ENCODE peak calls at places on chromosome 12, in six cellular contexts. One of them, this sample, is unnamed.
A peak's percentile ranks its signal among the peaks of the same experiment; 100 is the strongest.

GRCh38 chr12:5556033-5556614 is 124.2 kb downstream of the NTF3 start:
- DNase-seq in tibial nerve: no peak
- DNase-seq in NCI-H1694 treated with DMSO at 0.1 percent for 48 hours: no peak
- DNase-seq in left cardiac atrium: no peak
- DNase-seq in SK-N-DZ: no peak
- DNase-seq in A172: no peak
- DNase-seq in this sample: peak; percentile 61

GRCh38 chr12:101694297-101694848 is 3.1 kb upstream of the CHPT1 start:
- DNase-seq in tibial nerve: no peak
- DNase-seq in NCI-H1694 treated with DMSO at 0.1 percent for 48 hours: no peak
- DNase-seq in left cardiac atrium: no peak
- DNase-seq in SK-N-DZ: no peak
- DNase-seq in A172: no peak
- DNase-seq in this sample: no peak

GRCh38 chr12:124525927-124526692 is 41.3 kb downstream of the NCOR2 start:
- DNase-seq in tibial nerve: no peak
- DNase-seq in NCI-H1694 treated with DMSO at 0.1 percent for 48 hours: no peak
- DNase-seq in left cardiac atrium: no peak
- DNase-seq in SK-N-DZ: no peak
- DNase-seq in A172: no peak
- DNase-seq in this sample: no peak

GRCh38 chr12:10031771-10032175 is 1.3 kb downstream of the CLEC9A start:
- DNase-seq in tibial nerve: no peak
- DNase-seq in NCI-H1694 treated with DMSO at 0.1 percent for 48 hours: no peak
- DNase-seq in left cardiac atrium: no peak
- DNase-seq in SK-N-DZ: no peak
- DNase-seq in A172: peak; percentile 85
- DNase-seq in this sample: no peak

GRCh38 chr12:50862316-50862715 is 19.6 kb downstream of the TMPRSS12 start:
- DNase-seq in tibial nerve: no peak
- DNase-seq in NCI-H1694 treated with DMSO at 0.1 percent for 48 hours: no peak
- DNase-seq in left cardiac atrium: no peak
- DNase-seq in SK-N-DZ: no peak
- DNase-seq in A172: peak; percentile 77
- DNase-seq in this sample: no peak

GRCh38 chr12:119036878-119037493 is 55.6 kb downstream of the SRRM4 start:
- DNase-seq in tibial nerve: no peak
- DNase-seq in NCI-H1694 treated with DMSO at 0.1 percent for 48 hours: peak; percentile 49
- DNase-seq in left cardiac atrium: no peak
- DNase-seq in SK-N-DZ: peak; percentile 53
- DNase-seq in A172: no peak
- DNase-seq in this sample: peak; percentile 60

GRCh38 chr12:27865421-27865820 is 85.4 kb upstream of the MANSC4 start:
- DNase-seq in tibial nerve: no peak
- DNase-seq in NCI-H1694 treated with DMSO at 0.1 percent for 48 hours: no peak
- DNase-seq in left cardiac atrium: no peak
- DNase-seq in SK-N-DZ: no peak
- DNase-seq in A172: no peak
- DNase-seq in this sample: no peak

GRCh38 chr12:117068492-117068891 is 30.7 kb downstream of the TESC start:
- DNase-seq in tibial nerve: no peak
- DNase-seq in NCI-H1694 treated with DMSO at 0.1 percent for 48 hours: no peak
- DNase-seq in left cardiac atrium: peak; percentile 7
- DNase-seq in SK-N-DZ: no peak
- DNase-seq in A172: no peak
- DNase-seq in this sample: no peak

GRCh38 chr12:45713108-45713507 is 16.4 kb upstream of the ARID2 start:
- DNase-seq in tibial nerve: no peak
- DNase-seq in NCI-H1694 treated with DMSO at 0.1 percent for 48 hours: no peak
- DNase-seq in left cardiac atrium: no peak
- DNase-seq in SK-N-DZ: no peak
- DNase-seq in A172: no peak
- DNase-seq in this sample: no peak

GRCh38 chr12:14946856-14947255 is 8.5 kb upstream of the ERP27 start:
- DNase-seq in tibial nerve: no peak
- DNase-seq in NCI-H1694 treated with DMSO at 0.1 percent for 48 hours: no peak
- DNase-seq in left cardiac atrium: no peak
- DNase-seq in SK-N-DZ: no peak
- DNase-seq in A172: no peak
- DNase-seq in this sample: no peak

GRCh38 chr12:122835693-122836026 is 403 bp downstream of the HIP1R start:
- DNase-seq in tibial nerve: no peak
- DNase-seq in NCI-H1694 treated with DMSO at 0.1 percent for 48 hours: no peak
- DNase-seq in left cardiac atrium: no peak
- DNase-seq in SK-N-DZ: no peak
- DNase-seq in A172: no peak
- DNase-seq in this sample: no peak

GRCh38 chr12:82099216-82099615 is 259.0 kb downstream of the CCDC59 start:
- DNase-seq in tibial nerve: no peak
- DNase-seq in NCI-H1694 treated with DMSO at 0.1 percent for 48 hours: no peak
- DNase-seq in left cardiac atrium: no peak
- DNase-seq in SK-N-DZ: no peak
- DNase-seq in A172: peak; percentile 75
- DNase-seq in this sample: no peak

GRCh38 chr12:30026621-30027234 is 243.0 kb upstream of the TMTC1 start:
- DNase-seq in tibial nerve: no peak
- DNase-seq in NCI-H1694 treated with DMSO at 0.1 percent for 48 hours: no peak
- DNase-seq in left cardiac atrium: no peak
- DNase-seq in SK-N-DZ: no peak
- DNase-seq in A172: peak; percentile 94
- DNase-seq in this sample: no peak

GRCh38 chr12:102528111-102528510 is 47.7 kb upstream of the IGF1 start:
- DNase-seq in tibial nerve: no peak
- DNase-seq in NCI-H1694 treated with DMSO at 0.1 percent for 48 hours: no peak
- DNase-seq in left cardiac atrium: no peak
- DNase-seq in SK-N-DZ: no peak
- DNase-seq in A172: no peak
- DNase-seq in this sample: no peak

GRCh38 chr12:124188561-124189405 is 106.1 kb upstream of the RFLNA start:
- DNase-seq in tibial nerve: no peak
- DNase-seq in NCI-H1694 treated with DMSO at 0.1 percent for 48 hours: peak; percentile 83
- DNase-seq in left cardiac atrium: no peak
- DNase-seq in SK-N-DZ: no peak
- DNase-seq in A172: peak; percentile 57
- DNase-seq in this sample: no peak

GRCh38 chr12:32666510-32666909 is 12.6 kb upstream of the DNM1L start:
- DNase-seq in tibial nerve: no peak
- DNase-seq in NCI-H1694 treated with DMSO at 0.1 percent for 48 hours: no peak
- DNase-seq in left cardiac atrium: no peak
- DNase-seq in SK-N-DZ: no peak
- DNase-seq in A172: peak; percentile 67
- DNase-seq in this sample: no peak

GRCh38 chr12:95641299-95641947 is 90.1 kb upstream of the USP44 start:
- DNase-seq in tibial nerve: no peak
- DNase-seq in NCI-H1694 treated with DMSO at 0.1 percent for 48 hours: no peak
- DNase-seq in left cardiac atrium: no peak
- DNase-seq in SK-N-DZ: no peak
- DNase-seq in A172: no peak
- DNase-seq in this sample: peak; percentile 18

GRCh38 chr12:100498141-100498540 is 24.5 kb downstream of the NR1H4 start:
- DNase-seq in tibial nerve: no peak
- DNase-seq in NCI-H1694 treated with DMSO at 0.1 percent for 48 hours: no peak
- DNase-seq in left cardiac atrium: no peak
- DNase-seq in SK-N-DZ: no peak
- DNase-seq in A172: no peak
- DNase-seq in this sample: no peak

GRCh38 chr12:108798551-108799221 is 58.7 kb downstream of the SSH1 start:
- DNase-seq in tibial nerve: no peak
- DNase-seq in NCI-H1694 treated with DMSO at 0.1 percent for 48 hours: no peak
- DNase-seq in left cardiac atrium: no peak
- DNase-seq in SK-N-DZ: no peak
- DNase-seq in A172: no peak
- DNase-seq in this sample: no peak

GRCh38 chr12:12172106-12172511 is 94.7 kb downstream of the LRP6 start:
- DNase-seq in tibial nerve: no peak
- DNase-seq in NCI-H1694 treated with DMSO at 0.1 percent for 48 hours: no peak
- DNase-seq in left cardiac atrium: no peak
- DNase-seq in SK-N-DZ: no peak
- DNase-seq in A172: no peak
- DNase-seq in this sample: no peak

GRCh38 chr12:25771062-25771461 is 187.4 kb upstream of the RASSF8 start:
- DNase-seq in tibial nerve: no peak
- DNase-seq in NCI-H1694 treated with DMSO at 0.1 percent for 48 hours: no peak
- DNase-seq in left cardiac atrium: no peak
- DNase-seq in SK-N-DZ: no peak
- DNase-seq in A172: no peak
- DNase-seq in this sample: no peak

GRCh38 chr12:18824287-18824686 is 86.4 kb downstream of the CAPZA3 start:
- DNase-seq in tibial nerve: no peak
- DNase-seq in NCI-H1694 treated with DMSO at 0.1 percent for 48 hours: no peak
- DNase-seq in left cardiac atrium: no peak
- DNase-seq in SK-N-DZ: no peak
- DNase-seq in A172: no peak
- DNase-seq in this sample: no peak

GRCh38 chr12:120453977-120454376 is 7.7 kb downstream of the GATC start:
- DNase-seq in tibial nerve: no peak
- DNase-seq in NCI-H1694 treated with DMSO at 0.1 percent for 48 hours: peak; percentile 46
- DNase-seq in left cardiac atrium: no peak
- DNase-seq in SK-N-DZ: peak; percentile 41
- DNase-seq in A172: no peak
- DNase-seq in this sample: no peak

GRCh38 chr12:66241061-66242043 is 52.3 kb downstream of the IRAK3 start:
- DNase-seq in tibial nerve: no peak
- DNase-seq in NCI-H1694 treated with DMSO at 0.1 percent for 48 hours: no peak
- DNase-seq in left cardiac atrium: no peak
- DNase-seq in SK-N-DZ: no peak
- DNase-seq in A172: peak; percentile 18
- DNase-seq in this sample: no peak

GRCh38 chr12:20601668-20602280 is 93.4 kb upstream of the SLCO1C1 start:
- DNase-seq in tibial nerve: no peak
- DNase-seq in NCI-H1694 treated with DMSO at 0.1 percent for 48 hours: peak; percentile 27
- DNase-seq in left cardiac atrium: no peak
- DNase-seq in SK-N-DZ: peak; percentile 48
- DNase-seq in A172: peak; percentile 18
- DNase-seq in this sample: no peak

GRCh38 chr12:65494537-65494936 is 216.1 kb downstream of the MSRB3 start:
- DNase-seq in tibial nerve: no peak
- DNase-seq in NCI-H1694 treated with DMSO at 0.1 percent for 48 hours: no peak
- DNase-seq in left cardiac atrium: no peak
- DNase-seq in SK-N-DZ: no peak
- DNase-seq in A172: peak; percentile 20
- DNase-seq in this sample: no peak

GRCh38 chr12:69630191-69630590 is 19.5 kb upstream of the LRRC10 start:
- DNase-seq in tibial nerve: no peak
- DNase-seq in NCI-H1694 treated with DMSO at 0.1 percent for 48 hours: no peak
- DNase-seq in left cardiac atrium: no peak
- DNase-seq in SK-N-DZ: no peak
- DNase-seq in A172: no peak
- DNase-seq in this sample: no peak

GRCh38 chr12:111503116-111503515 is 96.0 kb downstream of the ATXN2 start:
- DNase-seq in tibial nerve: no peak
- DNase-seq in NCI-H1694 treated with DMSO at 0.1 percent for 48 hours: peak; percentile 44
- DNase-seq in left cardiac atrium: no peak
- DNase-seq in SK-N-DZ: no peak
- DNase-seq in A172: no peak
- DNase-seq in this sample: no peak

GRCh38 chr12:117140397-117141096 is 41.3 kb upstream of the TESC start:
- DNase-seq in tibial nerve: no peak
- DNase-seq in NCI-H1694 treated with DMSO at 0.1 percent for 48 hours: no peak
- DNase-seq in left cardiac atrium: no peak
- DNase-seq in SK-N-DZ: no peak
- DNase-seq in A172: no peak
- DNase-seq in this sample: no peak

GRCh38 chr12:52945389-52946232 is 3.3 kb upstream of the KRT18 start:
- DNase-seq in tibial nerve: no peak
- DNase-seq in NCI-H1694 treated with DMSO at 0.1 percent for 48 hours: no peak
- DNase-seq in left cardiac atrium: no peak
- DNase-seq in SK-N-DZ: no peak
- DNase-seq in A172: peak; percentile 89
- DNase-seq in this sample: no peak

GRCh38 chr12:86216591-86216990 is 39.6 kb downstream of the MGAT4C start:
- DNase-seq in tibial nerve: no peak
- DNase-seq in NCI-H1694 treated with DMSO at 0.1 percent for 48 hours: no peak
- DNase-seq in left cardiac atrium: no peak
- DNase-seq in SK-N-DZ: no peak
- DNase-seq in A172: no peak
- DNase-seq in this sample: no peak

GRCh38 chr12:51721281-51721940 is 127.1 kb downstream of the FIGNL2 start:
- DNase-seq in tibial nerve: no peak
- DNase-seq in NCI-H1694 treated with DMSO at 0.1 percent for 48 hours: no peak
- DNase-seq in left cardiac atrium: peak; percentile 56
- DNase-seq in SK-N-DZ: no peak
- DNase-seq in A172: no peak
- DNase-seq in this sample: peak; percentile 67

This sample was measured in BE2C.